ENCODE peak calls at places on chromosomes 12 and 14, in ten cellular contexts. A is fibroblast of mammary gland, B is AG20443, D is left cardiac atrium, S is glutamatergic neuron, Z is HTR-8/SVneo, M is aorta, U is non-pigmented ciliary epithelial cell, L is AG08395, Q is GM03348. P is an unnamed sample.

GRCh38 chr14:66758031-66758613 is 250.2 kb downstream of the GPHN start:
- DNase-seq in A (no peak), Z (no peak), B (no peak), Q (no peak), S (no peak), D (no peak), U (no peak), M (no peak), L (no peak), P (no peak)

GRCh38 chr14:84129028-84129427 is 1400.9 kb upstream of the FLRT2 start:
- DNase-seq in S (no peak), D (no peak), M (no peak), U (no peak), L (no peak), Q (no peak), A (no peak), B (no peak), Z (no peak), P (no peak)

GRCh38 chr14:66109426-66109825 is 376.7 kb upstream of the CCDC196 start:
- DNase-seq in Q (no peak), Z (no peak), L (no peak), A (no peak), B (no peak), S (no peak), U (no peak), D (no peak), M (no peak), P (no peak)

GRCh38 chr12:31906581-31907286 is 52.5 kb upstream of the RESF1 start:
- DNase-seq in A (no peak), U (no peak), Q (no peak), D (no peak), S (no peak), Z (no peak), M (no peak), B (no peak), L (no peak), P (no peak)

GRCh38 chr14:65073605-65074201 is 28.6 kb downstream of the MAX start:
- DNase-seq in Z (no peak), A (no peak), B (no peak), S (no peak), M (no peak), D (no peak), U (no peak), L (no peak), Q (no peak), P (no peak)

GRCh38 chr14:105448706-105449111 is 25.9 kb upstream of the CRIP2 start:
- DNase-seq in S (peak), Z (peak), M (peak), B (peak), L (peak), Q (peak), A (peak), D (peak), U (no peak), P (peak)

GRCh38 chr14:34331728-34332623 is 130.1 kb downstream of the SPTSSA start:
- DNase-seq in B (peak), A (peak), U (no peak), L (peak), Q (peak), Z (peak), M (peak), D (peak), S (peak), P (peak)

GRCh38 chr12:62537544-62537943 is 70.9 kb downstream of the MON2 start:
- DNase-seq in U (peak), S (no peak), L (peak), A (peak), M (peak), Z (peak), D (peak), B (peak), Q (peak), P (no peak)

GRCh38 chr14:76948976-76949375 is 79.5 kb downstream of the IRF2BPL start:
- DNase-seq in L (no peak), D (no peak), B (no peak), A (no peak), Q (no peak), S (no peak), M (no peak), Z (no peak), U (no peak), P (no peak)

GRCh38 chr12:3170423-3171194 is 93.4 kb downstream of the TSPAN9 start:
- DNase-seq in S (no peak), M (no peak), A (peak), Q (peak), U (peak), B (peak), D (no peak), Z (peak), L (peak), P (no peak)

GRCh38 chr12:48996794-48997718 is 2.1 kb downstream of the DDN start:
- DNase-seq in Q (peak), Z (no peak), U (no peak), D (peak), S (peak), L (peak), M (peak), A (peak), B (peak), P (peak)

GRCh38 chr14:35438910-35439713 is 34.6 kb upstream of the NFKBIA start:
- DNase-seq in A (peak), L (peak), M (no peak), Z (peak), U (no peak), D (no peak), S (no peak), Q (peak), B (peak), P (no peak)